ENCODE peak calls at places on chromosomes 1 and 21, in ten cellular contexts. Y is prostate gland, H is neural progenitor cell, P is Calu3, C is uterus, E is PC-3, I is astrocyte of the spinal cord, G is endothelial cell of umbilical vein, F is fibroblast of mammary gland, D is GM06990. M is an unnamed sample.

GRCh38 chr1:14345925-14346550 is 252.4 kb upstream of the KAZN start:
- DNase-seq in P (no peak), Y (no peak), H (no peak), C (no peak), D (no peak), E (peak), I (peak), G (no peak), F (peak), M (no peak)

GRCh38 chr1:40824591-40825429 is 37.4 kb downstream of the CITED4 start:
- DNase-seq in E (no peak), F (peak), I (peak), G (no peak), D (no peak), H (peak), C (no peak), Y (no peak), P (no peak), M (no peak)

GRCh38 chr1:37704966-37705365 is 12.7 kb downstream of the CDCA8 start:
- DNase-seq in H (no peak), Y (no peak), I (no peak), E (no peak), C (no peak), P (no peak), G (no peak), D (no peak), F (peak), M (no peak)

GRCh38 chr21:44437371-44437695 is 18.0 kb upstream of the LRRC3 start:
- DNase-seq in H (no peak), D (no peak), I (no peak), F (no peak), E (no peak), G (no peak), P (no peak), C (no peak), Y (no peak), M (no peak)

GRCh38 chr1:73673980-73674379 is 524.0 kb downstream of the LRRIQ3 start:
- DNase-seq in P (no peak), I (peak), G (peak), E (no peak), F (no peak), Y (peak), D (no peak), H (peak), C (no peak), M (no peak)

GRCh38 chr1:29784276-29785136 is 548.2 kb downstream of the PTPRU start:
- DNase-seq in P (no peak), E (no peak), H (no peak), F (no peak), C (no peak), I (no peak), Y (peak), G (no peak), D (no peak), M (no peak)

GRCh38 chr1:42942444-42942843 is 16.2 kb downstream of the SLC2A1 start:
- DNase-seq in F (no peak), Y (no peak), C (no peak), D (no peak), E (no peak), H (no peak), G (no peak), I (no peak), P (no peak), M (no peak)

GRCh38 chr1:115717541-115717940 is 51.0 kb downstream of the CASQ2 start:
- DNase-seq in D (no peak), P (peak), Y (peak), C (peak), H (peak), I (peak), E (peak), G (peak), F (peak), M (no peak)

GRCh38 chr1:183155939-183156338 is 30.1 kb upstream of the LAMC2 start:
- DNase-seq in F (no peak), I (no peak), E (no peak), Y (no peak), D (no peak), G (no peak), P (no peak), H (no peak), C (no peak), M (no peak)

GRCh38 chr1:239527046-239527693 is 140.8 kb downstream of the CHRM3 start:
- DNase-seq in H (no peak), Y (no peak), P (no peak), E (no peak), F (peak), I (no peak), D (no peak), C (no peak), G (no peak), M (no peak)

GRCh38 chr1:173444757-173445156 is 32.4 kb upstream of the PRDX6 start:
- DNase-seq in E (peak), C (no peak), F (no peak), D (no peak), Y (no peak), P (no peak), H (peak), G (no peak), I (no peak), M (no peak)

GRCh38 chr1:2085080-2085479 is 34.9 kb downstream of the PRKCZ start:
- DNase-seq in Y (peak), P (no peak), D (no peak), C (no peak), E (no peak), F (no peak), H (no peak), G (no peak), I (no peak), M (no peak)

GRCh38 chr1:166924829-166925541 is 48.9 kb upstream of the TADA1 start:
- DNase-seq in H (no peak), E (no peak), P (no peak), G (no peak), D (peak), C (no peak), Y (no peak), I (peak), F (no peak), M (no peak)

DNA sequence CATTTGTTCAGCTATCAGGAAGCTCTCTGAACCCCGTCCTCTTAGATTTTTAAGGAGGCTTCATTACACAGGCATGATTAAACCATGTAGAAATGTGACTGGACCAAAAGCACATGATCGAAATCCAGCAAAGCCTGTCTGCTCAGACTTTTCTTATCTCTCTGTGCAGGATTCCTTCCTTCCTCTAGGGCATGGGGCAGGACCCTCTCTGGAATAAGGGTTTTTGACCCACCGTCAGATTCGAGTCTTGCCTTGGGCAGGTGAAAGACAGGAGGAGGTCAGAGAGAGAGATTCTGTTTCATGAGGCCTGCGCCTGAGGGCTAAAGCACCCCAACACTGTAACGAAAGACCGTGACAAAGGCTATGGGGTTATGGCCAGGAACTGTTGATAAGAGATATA is 136.8 kb downstream of the RHOU start:
- DNase-seq in P (no peak), Y (no peak), D (no peak), I (no peak), F (no peak), G (no peak), C (no peak), H (no peak), E (no peak), M (no peak)
- TF ChIP-seq CTCF in P (no peak), Y (no peak), D (no peak), I (no peak), F (no peak), G (no peak), C (no peak), H (no peak), E (no peak), M (no peak)

GRCh38 chr1:90574692-90575370 is 142.3 kb downstream of the BARHL2 start:
- DNase-seq in E (no peak), F (no peak), Y (no peak), I (no peak), H (no peak), D (peak), P (no peak), G (no peak), C (no peak), M (no peak)

GRCh38 chr1:90579212-90579802 is 137.8 kb downstream of the BARHL2 start:
- DNase-seq in I (peak), E (peak), G (peak), F (peak), D (peak), C (no peak), Y (no peak), P (no peak), H (peak), M (no peak)

GRCh38 chr1:90580176-90580575 is 136.9 kb downstream of the BARHL2 start:
- DNase-seq in G (no peak), E (no peak), F (no peak), P (no peak), H (no peak), Y (peak), C (no peak), D (no peak), I (no peak), M (no peak)
- TF ChIP-seq CTCF in G (no peak), E (no peak), F (no peak), P (no peak), H (no peak), Y (no peak), C (no peak), D (no peak), I (no peak), M (no peak)

GRCh38 chr1:203628185-203628996 is 1.8 kb downstream of the ATP2B4 start:
- DNase-seq in H (peak), Y (no peak), F (peak), G (peak), E (no peak), P (no peak), I (peak), C (peak), D (peak), M (peak)
- TF ChIP-seq CTCF in H (peak), Y (no peak), F (peak), G (peak), E (no peak), P (no peak), I (peak), C (peak), D (no peak), M (peak)

GRCh38 chr21:34862951-34863350 is 186.2 kb downstream of the RUNX1 start:
- DNase-seq in P (no peak), E (no peak), F (no peak), Y (no peak), H (no peak), G (no peak), D (no peak), C (no peak), I (no peak), M (no peak)

GRCh38 chr21:34858559-34858958 is 189.8 kb downstream of the CLIC6 start:
- DNase-seq in G (no peak), E (no peak), P (no peak), Y (no peak), F (no peak), D (no peak), H (no peak), C (no peak), I (no peak), M (no peak)

GRCh38 chr21:34861302-34861701 is 187.8 kb downstream of the RUNX1 start:
- DNase-seq in D (no peak), G (no peak), Y (no peak), E (no peak), C (no peak), F (no peak), P (no peak), H (no peak), I (no peak), M (no peak)

GRCh38 chr21:34857874-34858273 is 189.1 kb downstream of the CLIC6 start:
- DNase-seq in P (no peak), F (no peak), H (no peak), G (no peak), I (no peak), E (no peak), C (no peak), D (no peak), Y (no peak), M (no peak)

GRCh38 chr21:34859976-34860653 is 189.0 kb downstream of the RUNX1 start:
- DNase-seq in Y (no peak), H (no peak), G (no peak), I (no peak), F (no peak), E (no peak), P (no peak), D (no peak), C (no peak), M (no peak)
- TF ChIP-seq CTCF in Y (no peak), H (no peak), G (no peak), I (no peak), F (no peak), E (no peak), P (no peak), D (no peak), C (no peak), M (no peak)